ENCODE peak calls at places on chromosomes 6 and 20, in nine cellular contexts. F is T47D; P is amygdala; X is renal cortical epithelial cell; Q is EH; W is uterus; Y is IMR-90; L is DMS153; C is stimulated activated CD4-positive, alpha-beta T cell treated with anti-CD3 and anti-CD28 coated beads, Interleukin-12 subunit alpha, Interleukin-12 subunit beta, amount 100 ng/mL, for 48 hours. M is an unnamed sample.

GRCh38 chr20:25081065-25081729 is 744 bp downstream of the VSX1 start:
- DNase-seq in F (no peak), P (no peak), X (no peak), Q (peak), W (no peak), Y (no peak), L (no peak), C (no peak), M (no peak)

GRCh38 chr6:80210618-80211017 is 104.1 kb downstream of the BCKDHB start:
- DNase-seq in F (no peak), P (no peak), X (peak), Q (no peak), W (peak), Y (no peak), L (no peak), C (no peak), M (no peak)

GRCh38 chr6:105484238-105485161 is 81.6 kb upstream of the PREP start:
- DNase-seq in F (no peak), P (no peak), X (peak), Q (peak), W (no peak), Y (peak), L (peak), C (no peak), M (peak)

GRCh38 chr6:99002826-99003225 is 55.1 kb upstream of the FBXL4 start:
- DNase-seq in F (no peak), P (no peak), X (peak), Q (peak), W (no peak), Y (no peak), L (no peak), C (no peak), M (peak)

GRCh38 chr20:46555370-46555956 is 5.0 kb upstream of the OCSTAMP start:
- DNase-seq in F (no peak), P (no peak), X (no peak), Q (no peak), W (no peak), Y (no peak), L (no peak), C (no peak), M (no peak)

GRCh38 chr20:7853493-7853892 is 86.8 kb downstream of the HAO1 start:
- DNase-seq in F (no peak), P (no peak), X (no peak), Q (no peak), W (no peak), Y (no peak), L (no peak), C (no peak), M (no peak)

GRCh38 chr6:165986647-165987482 is 180.8 kb downstream of the TBXT start:
- DNase-seq in F (no peak), P (no peak), X (no peak), Q (no peak), W (peak), Y (peak), L (no peak), C (no peak), M (no peak)

GRCh38 chr6:11277275-11278206 is 45.1 kb upstream of the NEDD9 start:
- DNase-seq in F (peak), P (no peak), X (peak), Q (peak), W (peak), Y (peak), L (peak), C (peak), M (no peak)

GRCh38 chr20:38270869-38271608 is 10.5 kb upstream of the KIAA1755 start:
- DNase-seq in F (peak), P (no peak), X (peak), Q (peak), W (peak), Y (peak), L (no peak), C (no peak), M (no peak)

GRCh38 chr20:1242530-1242929 is 16.7 kb downstream of the RAD21L1 start:
- DNase-seq in F (no peak), P (no peak), X (peak), Q (peak), W (no peak), Y (peak), L (no peak), C (no peak), M (no peak)

GRCh38 chr20:63602321-63602720 is 24.6 kb downstream of the GMEB2 start:
- DNase-seq in F (no peak), P (no peak), X (no peak), Q (no peak), W (no peak), Y (no peak), L (no peak), C (no peak), M (no peak)

GRCh38 chr6:170485159-170485558 is 67.9 kb downstream of the PSMB1 start:
- DNase-seq in F (no peak), P (no peak), X (no peak), Q (peak), W (no peak), Y (no peak), L (no peak), C (no peak), M (no peak)

GRCh38 chr6:54115966-54116365 is 4.7 kb downstream of the MLIP start:
- DNase-seq in F (no peak), P (no peak), X (no peak), Q (no peak), W (no peak), Y (no peak), L (no peak), C (no peak), M (no peak)

M was measured in NCI-H345.